ENCODE peak calls at places on chromosomes 12 and 14, in nine cellular contexts. I, Q, R, T, X, J, L, U and Y are unnamed samples.

GRCh38 chr12:104042580-104042979 is 7.4 kb downstream of the GLT8D2 start:
- DNase-seq in X (no peak), I (no peak), Q (no peak), J (no peak), L (no peak), R (no peak), T (no peak), U (no peak), Y (no peak)

GRCh38 chr12:31029466-31029865 is 44.2 kb upstream of the DDX11 start:
- DNase-seq in J (no peak), Q (no peak), T (no peak), I (no peak), R (no peak), L (no peak), X (no peak), U (peak; percentile 13), Y (no peak)

GRCh38 chr12:9118161-9118560 is 2.4 kb upstream of the A2M start:
- DNase-seq in Q (no peak), T (no peak), L (no peak), X (peak; percentile 47), R (no peak), I (no peak), J (no peak), U (no peak), Y (no peak)

GRCh38 chr12:28253175-28253641 is 63.0 kb downstream of the CCDC91 start:
- DNase-seq in L (no peak), Q (no peak), I (peak; percentile 43), R (peak; percentile 12), T (no peak), J (peak; percentile 37), X (no peak), U (no peak), Y (peak; percentile 31)

GRCh38 chr14:22479132-22479531 is 109.9 kb downstream of the DAD1 start:
- DNase-seq in R (no peak), I (no peak), T (no peak), L (no peak), Q (no peak), X (no peak), J (no peak), U (no peak), Y (no peak)

GRCh38 chr12:15838986-15839385 is 43.2 kb upstream of the STRAP start:
- DNase-seq in L (no peak), Q (no peak), T (no peak), J (no peak), I (no peak), X (no peak), U (no peak), R (no peak), Y (no peak)

GRCh38 chr14:53628747-53629146 is 327.9 kb downstream of the BMP4 start:
- DNase-seq in L (no peak), T (no peak), I (no peak), J (no peak), X (no peak), R (no peak), Q (no peak), U (no peak), Y (peak; percentile 22)

GRCh38 chr14:71555654-71556559 is 376.3 kb upstream of the RGS6 start:
- DNase-seq in R (peak; percentile 69), I (peak; percentile 43), Q (no peak), U (peak; percentile 65), L (no peak), T (no peak), J (peak; percentile 48), X (no peak), Y (peak; percentile 54)

GRCh38 chr12:115075552-115076170 is 391.7 kb upstream of the TBX3 start:
- DNase-seq in U (no peak), R (no peak), J (no peak), L (no peak), I (no peak), X (no peak), Q (no peak), T (no peak), Y (no peak)

GRCh38 chr14:68397827-68398226 is 395.0 kb downstream of the ZFP36L1 start:
- DNase-seq in R (no peak), X (no peak), U (no peak), T (no peak), J (no peak), L (no peak), I (peak; percentile 74), Q (no peak), Y (no peak)

GRCh38 chr12:20830456-20830855 is 20.0 kb downstream of the SLCO1B3 start:
- DNase-seq in L (peak; percentile 14), J (no peak), Q (no peak), T (no peak), X (no peak), U (no peak), I (no peak), R (no peak), Y (no peak)

GRCh38 chr12:11853126-11853525 is 203.7 kb downstream of the ETV6 start:
- DNase-seq in Q (no peak), T (no peak), J (no peak), L (peak; percentile 94), R (no peak), U (no peak), X (no peak), I (no peak), Y (no peak)

GRCh38 chr14:103395245-103395644 is 10.0 kb downstream of the MARK3 start:
- DNase-seq in X (no peak), J (no peak), R (no peak), Q (no peak), T (no peak), U (peak; percentile 42), L (no peak), I (peak; percentile 32), Y (no peak)

GRCh38 chr12:26699237-26699636 is 133.8 kb downstream of the ITPR2 start:
- DNase-seq in T (no peak), I (peak; percentile 53), R (no peak), J (no peak), X (no peak), Q (no peak), U (peak; percentile 19), L (no peak), Y (no peak)

GRCh38 chr14:100864960-100865681 is 38.4 kb downstream of the RTL1 start:
- DNase-seq in J (no peak), T (no peak), I (peak; percentile 36), X (no peak), L (no peak), U (no peak), R (no peak), Q (no peak), Y (no peak)

GRCh38 chr12:127108360-127109215 is 1158.4 kb upstream of the TMEM132C start:
- DNase-seq in U (peak; percentile 68), R (no peak), Q (no peak), I (peak; percentile 42), X (peak; percentile 29), L (peak; percentile 37), T (peak; percentile 52), J (peak; percentile 30), Y (peak; percentile 28)

GRCh38 chr12:26108915-26109314 is 15.9 kb downstream of the BHLHE41 start:
- DNase-seq in U (no peak), L (no peak), R (no peak), X (no peak), T (no peak), J (no peak), Q (no peak), I (no peak), Y (no peak)

GRCh38 chr14:25026476-25027137 is 23.3 kb downstream of the STXBP6 start:
- DNase-seq in I (no peak), Q (no peak), R (no peak), J (no peak), L (no peak), U (no peak), X (no peak), T (no peak), Y (no peak)

GRCh38 chr14:103533137-103533998 is 4.4 kb downstream of the TRMT61A start:
- DNase-seq in L (no peak), Q (no peak), X (no peak), I (no peak), T (no peak), R (no peak), J (no peak), U (no peak), Y (no peak)

GRCh38 chr14:101827286-101827685 is 65.8 kb downstream of the PPP2R5C start:
- DNase-seq in X (no peak), Q (no peak), T (no peak), J (no peak), L (no peak), U (peak; percentile 55), R (no peak), I (no peak), Y (no peak)

GRCh38 chr14:59274991-59275391 is 86.5 kb downstream of the DAAM1 start:
- DNase-seq in Q (no peak), I (no peak), U (peak; percentile 64), J (no peak), T (no peak), X (no peak), R (no peak), L (peak; percentile 83), Y (peak; percentile 15)

GRCh38 chr12:19299765-19300164 is 139.5 kb upstream of the AEBP2 start:
- DNase-seq in U (peak; percentile 33), T (no peak), X (no peak), L (no peak), R (no peak), Q (no peak), I (peak; percentile 22), J (no peak), Y (no peak)

GRCh38 chr12:12803186-12803585 is 10.0 kb upstream of the DDX47 start:
- DNase-seq in Q (no peak), R (no peak), L (no peak), U (peak; percentile 99), J (no peak), I (peak; percentile 86), X (peak; percentile 84), T (peak; percentile 79), Y (peak; percentile 68)

GRCh38 chr12:106126441-106127288 is 12.1 kb downstream of the NUAK1 start:
- DNase-seq in Q (no peak), L (no peak), I (peak; percentile 80), X (peak; percentile 67), R (no peak), J (no peak), U (peak; percentile 86), T (peak; percentile 70), Y (no peak)

GRCh38 chr12:92133166-92133565 is 12.5 kb downstream of the BTG1 start:
- DNase-seq in R (no peak), X (no peak), U (peak; percentile 17), T (no peak), Q (no peak), I (no peak), J (no peak), L (no peak), Y (no peak)

GRCh38 chr14:58703149-58703509 is 65.4 kb downstream of the DACT1 start:
- DNase-seq in X (no peak), L (no peak), U (no peak), I (no peak), R (no peak), J (no peak), T (no peak), Q (no peak), Y (no peak)

GRCh38 chr12:70994217-70994788 is 73.8 kb upstream of the PTPRR start:
- DNase-seq in J (no peak), U (peak; percentile 5), R (no peak), X (no peak), Q (no peak), L (no peak), T (peak; percentile 1), I (peak; percentile 42), Y (no peak)

GRCh38 chr12:33671676-33672075 is 232.1 kb upstream of the SYT10 start:
- DNase-seq in J (no peak), L (no peak), Q (no peak), U (no peak), X (no peak), I (no peak), T (no peak), R (no peak), Y (no peak)

GRCh38 chr12:53623526-53623925 is 2.7 kb downstream of the ATF7 start:
- DNase-seq in L (no peak), J (no peak), U (peak; percentile 43), I (peak; percentile 66), Q (peak; percentile 24), T (no peak), X (no peak), R (no peak), Y (no peak)

GRCh38 chr12:82857276-82857675 is 170.6 kb downstream of the TMTC2 start:
- DNase-seq in I (no peak), U (peak; percentile 30), T (no peak), Q (no peak), J (no peak), L (no peak), R (no peak), X (no peak), Y (no peak)